ENCODE peak calls at places on chromosome 22, in six cellular contexts. One of them, this sample, is unnamed. For H3K9me3, the result is how much of the 10 kb centered on the place peaks cover.

GRCh38 chr22:38317995-38318715 is 922 bp upstream of the CSNK1E start:
- DNase-seq in HCT116: peak
- DNase-seq in endothelial cell of umbilical vein: peak
- DNase-seq in SK-N-MC: no peak
- DNase-seq in sigmoid colon: peak
- DNase-seq in stomach: peak
- DNase-seq in this sample: peak

GRCh38 chr22:37564111-37564711 is 3.9 kb downstream of the CDC42EP1 start:
- DNase-seq in sigmoid colon: no peak
- DNase-seq in SK-N-MC: peak
- DNase-seq in endothelial cell of umbilical vein: peak
- DNase-seq in HCT116: no peak
- DNase-seq in stomach: no peak
- DNase-seq in this sample: no peak

GRCh38 chr22:21010426-21011113 is 4.4 kb upstream of the P2RX6 start:
- DNase-seq in endothelial cell of umbilical vein: no peak
- DNase-seq in HCT116: no peak
- DNase-seq in stomach: no peak
- DNase-seq in sigmoid colon: no peak
- DNase-seq in SK-N-MC: no peak
- DNase-seq in this sample: no peak

GRCh38 chr22:35051791-35052190 is 14.2 kb upstream of the ISX start:
- DNase-seq in HCT116: no peak
- DNase-seq in sigmoid colon: no peak
- DNase-seq in SK-N-MC: no peak
- DNase-seq in stomach: no peak
- DNase-seq in endothelial cell of umbilical vein: no peak
- DNase-seq in this sample: no peak

GRCh38 chr22:24189249-24190158 is 8.2 kb downstream of the SUSD2 start:
- DNase-seq in stomach: peak
- DNase-seq in HCT116: no peak
- DNase-seq in sigmoid colon: peak
- DNase-seq in SK-N-MC: no peak
- DNase-seq in endothelial cell of umbilical vein: peak
- DNase-seq in this sample: peak

GRCh38 chr22:25942989-25943411 is 201.0 kb downstream of the MYO18B start:
- DNase-seq in sigmoid colon: no peak
- DNase-seq in endothelial cell of umbilical vein: no peak
- DNase-seq in stomach: no peak
- DNase-seq in SK-N-MC: no peak
- DNase-seq in HCT116: no peak
- DNase-seq in this sample: no peak

GRCh38 chr22:33000342-33001280 is 57.6 kb downstream of the SYN3 start:
- DNase-seq in HCT116: no peak
- DNase-seq in stomach: peak
- DNase-seq in SK-N-MC: no peak
- DNase-seq in endothelial cell of umbilical vein: peak
- DNase-seq in sigmoid colon: peak
- DNase-seq in this sample: peak

GRCh38 chr22:32517488-32517887 is 42.9 kb downstream of the FBXO7 start:
- DNase-seq in stomach: no peak
- DNase-seq in HCT116: no peak
- DNase-seq in sigmoid colon: no peak
- DNase-seq in SK-N-MC: no peak
- DNase-seq in endothelial cell of umbilical vein: no peak
- DNase-seq in this sample: no peak

GRCh38 chr22:24304067-24304675 is 33.5 kb downstream of the SPECC1L start:
- DNase-seq in HCT116: no peak
- DNase-seq in sigmoid colon: no peak
- DNase-seq in SK-N-MC: no peak
- DNase-seq in stomach: no peak
- DNase-seq in endothelial cell of umbilical vein: no peak
- DNase-seq in this sample: no peak

GRCh38 chr22:32353840-32354239 is 3.8 kb upstream of the RFPL3 start:
- DNase-seq in stomach: no peak
- DNase-seq in SK-N-MC: no peak
- DNase-seq in endothelial cell of umbilical vein: no peak
- DNase-seq in sigmoid colon: no peak
- DNase-seq in HCT116: no peak
- DNase-seq in this sample: peak

GRCh38 chr22:20881231-20881630 is 22.4 kb downstream of the SNAP29 start:
- DNase-seq in stomach: peak
- DNase-seq in HCT116: no peak
- DNase-seq in SK-N-MC: no peak
- DNase-seq in endothelial cell of umbilical vein: no peak
- DNase-seq in sigmoid colon: no peak
- DNase-seq in this sample: no peak

GRCh38 chr22:20889025-20889704 is 28.0 kb upstream of the CRKL start:
- DNase-seq in HCT116: no peak
- DNase-seq in sigmoid colon: no peak
- DNase-seq in stomach: no peak
- DNase-seq in SK-N-MC: no peak
- DNase-seq in endothelial cell of umbilical vein: no peak
- DNase-seq in this sample: no peak

GRCh38 chr22:30224161-30224857 is 22.2 kb downstream of the LIF start:
- DNase-seq in SK-N-MC: no peak
- DNase-seq in HCT116: peak
- DNase-seq in sigmoid colon: no peak
- DNase-seq in endothelial cell of umbilical vein: no peak
- DNase-seq in stomach: no peak
- DNase-seq in this sample: no peak

GRCh38 chr22:18970180-18970947 is 34.3 kb upstream of the PRODH start:
- DNase-seq in endothelial cell of umbilical vein: no peak
- DNase-seq in HCT116: no peak
- DNase-seq in stomach: no peak
- DNase-seq in sigmoid colon: no peak
- DNase-seq in SK-N-MC: no peak
- DNase-seq in this sample: peak

GRCh38 chr22:38218661-38219331 is 17.0 kb downstream of the MAFF start:
- DNase-seq in sigmoid colon: peak
- DNase-seq in HCT116: peak
- DNase-seq in stomach: peak
- DNase-seq in endothelial cell of umbilical vein: peak
- DNase-seq in SK-N-MC: no peak
- DNase-seq in this sample: peak

GRCh38 chr22:36658900-36659299 is 44.7 kb downstream of the CACNG2 start:
- DNase-seq in sigmoid colon: no peak
- DNase-seq in SK-N-MC: no peak
- DNase-seq in HCT116: no peak
- DNase-seq in endothelial cell of umbilical vein: no peak
- DNase-seq in stomach: no peak
- DNase-seq in this sample: no peak

GRCh38 chr22:34111210-34111824 is 191.0 kb upstream of the LARGE1 start:
- DNase-seq in SK-N-MC: no peak
- DNase-seq in stomach: peak
- DNase-seq in HCT116: no peak
- DNase-seq in endothelial cell of umbilical vein: no peak
- DNase-seq in sigmoid colon: peak
- DNase-seq in this sample: no peak

GRCh38 chr22:33090836-33091235 is 32.7 kb upstream of the SYN3 start:
- DNase-seq in stomach: no peak
- DNase-seq in endothelial cell of umbilical vein: no peak
- DNase-seq in HCT116: no peak
- DNase-seq in sigmoid colon: no peak
- DNase-seq in SK-N-MC: no peak
- DNase-seq in this sample: no peak

GRCh38 chr22:18070556-18071306 is 7.1 kb upstream of the PEX26 start:
- DNase-seq in sigmoid colon: no peak
- DNase-seq in stomach: no peak
- DNase-seq in HCT116: no peak
- DNase-seq in endothelial cell of umbilical vein: no peak
- DNase-seq in SK-N-MC: no peak
- DNase-seq in this sample: no peak

GRCh38 chr22:35138521-35138920 is 72.6 kb downstream of the ISX start:
- DNase-seq in endothelial cell of umbilical vein: no peak
- DNase-seq in stomach: no peak
- DNase-seq in SK-N-MC: no peak
- DNase-seq in sigmoid colon: no peak
- DNase-seq in HCT116: no peak
- DNase-seq in this sample: no peak

GRCh38 chr22:40405178-40406062 is 35.0 kb downstream of the SGSM3 start:
- DNase-seq in sigmoid colon: no peak
- DNase-seq in SK-N-MC: no peak
- DNase-seq in stomach: no peak
- DNase-seq in HCT116: no peak
- DNase-seq in endothelial cell of umbilical vein: no peak
- DNase-seq in this sample: no peak

GRCh38 chr22:37133304-37134018 is 16.3 kb downstream of the IL2RB start:
- DNase-seq in endothelial cell of umbilical vein: no peak
- DNase-seq in SK-N-MC: no peak
- DNase-seq in sigmoid colon: no peak
- DNase-seq in HCT116: no peak
- DNase-seq in stomach: no peak
- DNase-seq in this sample: no peak

GRCh38 chr22:39171623-39172264 is 19.3 kb upstream of the CBX7 start:
- DNase-seq in stomach: no peak
- DNase-seq in endothelial cell of umbilical vein: no peak
- DNase-seq in SK-N-MC: no peak
- DNase-seq in sigmoid colon: no peak
- DNase-seq in HCT116: no peak
- DNase-seq in this sample: no peak

GRCh38 chr22:17101475-17102296 is 16.9 kb downstream of the IL17RA start:
- DNase-seq in HCT116: no peak
- DNase-seq in endothelial cell of umbilical vein: no peak
- DNase-seq in SK-N-MC: no peak
- DNase-seq in sigmoid colon: peak
- DNase-seq in stomach: no peak
- DNase-seq in this sample: no peak

GRCh38 chr22:24588370-24588755 is 4.5 kb downstream of the LRRC75B start:
- DNase-seq in SK-N-MC: no peak
- DNase-seq in sigmoid colon: peak
- DNase-seq in stomach: peak
- DNase-seq in endothelial cell of umbilical vein: no peak
- DNase-seq in HCT116: no peak
- DNase-seq in this sample: no peak

GRCh38 chr22:39958009-39958711 is 2.0 kb upstream of the TMA7B start:
- DNase-seq in SK-N-MC: no peak
- DNase-seq in HCT116: no peak
- DNase-seq in endothelial cell of umbilical vein: no peak
- DNase-seq in stomach: no peak
- DNase-seq in sigmoid colon: no peak
- DNase-seq in this sample: no peak

GRCh38 chr22:32050678-32051515 is 7.8 kb downstream of the SLC5A1 start:
- DNase-seq in sigmoid colon: no peak
- DNase-seq in HCT116: peak
- DNase-seq in SK-N-MC: no peak
- DNase-seq in endothelial cell of umbilical vein: no peak
- DNase-seq in stomach: peak
- DNase-seq in this sample: peak

GRCh38 chr22:24175160-24175808 is 6.0 kb upstream of the SUSD2 start:
- DNase-seq in SK-N-MC: no peak
- DNase-seq in stomach: peak
- DNase-seq in endothelial cell of umbilical vein: peak
- DNase-seq in HCT116: peak
- DNase-seq in sigmoid colon: peak
- DNase-seq in this sample: no peak

GRCh38 chr22:20652582-20652981 is 121.3 kb upstream of the SERPIND1 start:
- DNase-seq in endothelial cell of umbilical vein: no peak
- DNase-seq in stomach: no peak
- DNase-seq in SK-N-MC: no peak
- DNase-seq in sigmoid colon: no peak
- DNase-seq in HCT116: no peak
- DNase-seq in this sample: no peak

DNA sequence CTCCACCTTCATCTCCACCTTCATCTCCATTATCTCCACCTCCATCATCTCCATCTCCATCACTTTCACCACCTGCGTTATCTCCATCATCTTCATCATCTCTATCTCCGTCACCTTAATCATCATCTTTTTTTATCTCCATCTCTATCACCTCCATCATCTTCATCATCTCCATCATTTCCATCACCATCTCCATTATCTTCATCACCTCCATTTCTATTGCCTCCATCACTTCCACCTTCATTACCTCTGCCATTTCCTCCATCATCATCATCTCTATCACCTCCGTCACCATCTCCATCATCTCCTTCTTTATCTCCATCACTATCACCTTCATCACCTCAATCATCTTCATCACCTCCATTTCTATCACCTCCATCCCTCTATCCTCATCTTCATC is 573.5 kb downstream of the TBC1D22A start:
- DNase-seq in SK-N-MC: no peak
- DNase-seq in HCT116: no peak
- DNase-seq in stomach: no peak
- DNase-seq in sigmoid colon: no peak
- DNase-seq in endothelial cell of umbilical vein: no peak
- DNase-seq in this sample: no peak
- H3K9me3 ChIP-seq in SK-N-MC: under half
- H3K9me3 ChIP-seq in HCT116: under half
- H3K9me3 ChIP-seq in stomach: under half
- H3K9me3 ChIP-seq in sigmoid colon: under half
- H3K9me3 ChIP-seq in endothelial cell of umbilical vein: under half
- H3K9me3 ChIP-seq in this sample: under half

DNA sequence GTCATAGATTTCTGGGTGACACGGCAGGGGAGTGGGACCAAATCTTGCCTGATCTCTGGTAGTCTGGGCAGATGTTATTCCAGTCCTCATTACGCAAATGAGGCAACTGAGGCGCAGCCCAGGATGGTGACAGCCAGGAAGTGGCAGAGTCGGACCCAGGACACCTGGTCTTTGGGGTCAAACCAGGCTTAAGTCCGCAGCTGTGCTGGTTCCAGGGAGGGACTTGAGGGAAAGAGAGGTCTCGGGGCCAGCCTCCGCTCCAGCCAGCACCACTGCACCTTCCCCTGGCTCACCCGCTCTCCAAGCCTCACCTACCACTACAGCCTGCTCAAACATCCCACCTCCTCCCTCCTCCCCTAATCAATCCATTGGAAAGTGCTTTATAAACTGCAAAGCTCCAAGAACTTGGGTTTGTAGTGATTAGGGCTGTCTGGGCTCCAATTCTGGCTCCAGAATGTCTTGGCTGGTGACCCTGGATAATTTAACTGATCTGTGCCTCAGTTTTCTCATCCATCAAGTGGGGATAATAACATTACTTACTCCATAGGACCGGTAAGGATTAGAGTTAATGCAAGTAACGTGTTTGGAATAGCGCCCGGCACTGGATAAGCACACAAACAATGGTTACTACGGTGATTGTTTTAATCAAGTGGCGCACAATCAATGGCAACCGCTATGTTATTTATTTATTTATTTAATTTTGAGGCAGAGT is 526 bp upstream of the PNPLA5 start:
- DNase-seq in sigmoid colon: no peak
- DNase-seq in endothelial cell of umbilical vein: no peak
- DNase-seq in SK-N-MC: no peak
- DNase-seq in stomach: no peak
- DNase-seq in HCT116: no peak
- DNase-seq in this sample: no peak
- TF ChIP-seq POLR2AphosphoS5 in sigmoid colon: no peak
- TF ChIP-seq POLR2AphosphoS5 in endothelial cell of umbilical vein: no peak
- TF ChIP-seq POLR2AphosphoS5 in SK-N-MC: no peak
- TF ChIP-seq POLR2AphosphoS5 in stomach: no peak
- TF ChIP-seq POLR2AphosphoS5 in HCT116: no peak
- TF ChIP-seq POLR2AphosphoS5 in this sample: no peak

GRCh38 chr22:41922940-41923594 is 3.5 kb downstream of the TNFRSF13C start:
- DNase-seq in stomach: no peak
- DNase-seq in SK-N-MC: no peak
- DNase-seq in endothelial cell of umbilical vein: no peak
- DNase-seq in HCT116: no peak
- DNase-seq in sigmoid colon: no peak
- DNase-seq in this sample: no peak
- H3K9me3 ChIP-seq in stomach: under half
- H3K9me3 ChIP-seq in SK-N-MC: under half
- H3K9me3 ChIP-seq in endothelial cell of umbilical vein: under half
- H3K9me3 ChIP-seq in HCT116: under half
- H3K9me3 ChIP-seq in sigmoid colon: under half
- H3K9me3 ChIP-seq in this sample: under half

GRCh38 chr22:46085831-46086576 is 64.3 kb upstream of the PPARA start:
- DNase-seq in HCT116: peak
- DNase-seq in endothelial cell of umbilical vein: no peak
- DNase-seq in SK-N-MC: no peak
- DNase-seq in stomach: peak
- DNase-seq in sigmoid colon: peak
- DNase-seq in this sample: peak
- TF ChIP-seq POLR2AphosphoS5 in HCT116: peak
- TF ChIP-seq POLR2AphosphoS5 in endothelial cell of umbilical vein: no peak
- TF ChIP-seq POLR2AphosphoS5 in SK-N-MC: no peak
- TF ChIP-seq POLR2AphosphoS5 in stomach: peak
- TF ChIP-seq POLR2AphosphoS5 in sigmoid colon: peak
- TF ChIP-seq POLR2AphosphoS5 in this sample: peak

This sample was measured in upper lobe of left lung.